ENCODE peak calls at places on chromosomes 6 and 20, in five cellular contexts. One of them, this sample, is unnamed.

GRCh38 chr6:130889423-130889822 is 62.2 kb downstream of the SMLR1 start:
- DNase-seq in tibial nerve: no peak
- DNase-seq in stomach: no peak
- DNase-seq in A549: no peak
- DNase-seq in sigmoid colon: no peak
- DNase-seq in this sample: no peak

GRCh38 chr6:112651239-112651638 is 304.1 kb downstream of the RFPL4B start:
- DNase-seq in tibial nerve: no peak
- DNase-seq in stomach: no peak
- DNase-seq in A549: no peak
- DNase-seq in sigmoid colon: no peak
- DNase-seq in this sample: no peak

GRCh38 chr20:40750541-40750940 is 61.5 kb upstream of the MAFB start:
- DNase-seq in tibial nerve: no peak
- DNase-seq in stomach: no peak
- DNase-seq in A549: no peak
- DNase-seq in sigmoid colon: no peak
- DNase-seq in this sample: no peak

GRCh38 chr6:44312901-44313788 is at the start of gene AARS2:
- DNase-seq in tibial nerve: peak
- DNase-seq in stomach: peak
- DNase-seq in A549: peak
- DNase-seq in sigmoid colon: peak
- DNase-seq in this sample: peak

GRCh38 chr6:11132191-11132590 is 20.7 kb upstream of the ERVFRD-1 start:
- DNase-seq in tibial nerve: no peak
- DNase-seq in stomach: no peak
- DNase-seq in A549: no peak
- DNase-seq in sigmoid colon: no peak
- DNase-seq in this sample: no peak

GRCh38 chr20:38231786-38232130 is 28.8 kb downstream of the KIAA1755 start:
- DNase-seq in tibial nerve: no peak
- DNase-seq in stomach: no peak
- DNase-seq in A549: no peak
- DNase-seq in sigmoid colon: peak
- DNase-seq in this sample: no peak

GRCh38 chr6:107634147-107635057 is 144.5 kb downstream of the SOBP start:
- DNase-seq in tibial nerve: no peak
- DNase-seq in stomach: no peak
- DNase-seq in A549: no peak
- DNase-seq in sigmoid colon: no peak
- DNase-seq in this sample: peak

GRCh38 chr20:29497261-29497671 is 1760.2 kb upstream of the DEFB115 start:
- DNase-seq in tibial nerve: peak
- DNase-seq in stomach: no peak
- DNase-seq in A549: no peak
- DNase-seq in sigmoid colon: no peak
- DNase-seq in this sample: peak

GRCh38 chr6:85041376-85041775 is 277.0 kb upstream of the TBX18 start:
- DNase-seq in tibial nerve: no peak
- DNase-seq in stomach: no peak
- DNase-seq in A549: no peak
- DNase-seq in sigmoid colon: no peak
- DNase-seq in this sample: no peak

GRCh38 chr6:134372603-134373281 is 54.8 kb upstream of the SGK1 start:
- DNase-seq in tibial nerve: peak
- DNase-seq in stomach: peak
- DNase-seq in A549: peak
- DNase-seq in sigmoid colon: peak
- DNase-seq in this sample: no peak

GRCh38 chr6:113530769-113531168 is 326.4 kb upstream of the MARCKS start:
- DNase-seq in tibial nerve: no peak
- DNase-seq in stomach: no peak
- DNase-seq in A549: no peak
- DNase-seq in sigmoid colon: no peak
- DNase-seq in this sample: no peak

GRCh38 chr6:122653094-122653493 is 42.9 kb downstream of the PKIB start:
- DNase-seq in tibial nerve: no peak
- DNase-seq in stomach: no peak
- DNase-seq in A549: no peak
- DNase-seq in sigmoid colon: no peak
- DNase-seq in this sample: no peak

GRCh38 chr6:72422126-72422680 is 199.7 kb upstream of the KCNQ5 start:
- DNase-seq in tibial nerve: no peak
- DNase-seq in stomach: no peak
- DNase-seq in A549: no peak
- DNase-seq in sigmoid colon: no peak
- DNase-seq in this sample: no peak

GRCh38 chr6:158411998-158412397 is 99.7 kb downstream of the TULP4 start:
- DNase-seq in tibial nerve: no peak
- DNase-seq in stomach: no peak
- DNase-seq in A549: no peak
- DNase-seq in sigmoid colon: no peak
- DNase-seq in this sample: no peak

GRCh38 chr6:158003910-158004695 is 22.4 kb downstream of the SYNJ2 start:
- DNase-seq in tibial nerve: no peak
- DNase-seq in stomach: no peak
- DNase-seq in A549: no peak
- DNase-seq in sigmoid colon: no peak
- DNase-seq in this sample: no peak

GRCh38 chr6:161130606-161131005 is 139.0 kb downstream of the MAP3K4 start:
- DNase-seq in tibial nerve: no peak
- DNase-seq in stomach: no peak
- DNase-seq in A549: no peak
- DNase-seq in sigmoid colon: no peak
- DNase-seq in this sample: no peak

GRCh38 chr6:150312395-150312794 is 56.4 kb upstream of the IYD start:
- DNase-seq in tibial nerve: no peak
- DNase-seq in stomach: no peak
- DNase-seq in A549: no peak
- DNase-seq in sigmoid colon: no peak
- DNase-seq in this sample: no peak

GRCh38 chr6:121482004-121482693 is 46.7 kb downstream of the GJA1 start:
- DNase-seq in tibial nerve: no peak
- DNase-seq in stomach: no peak
- DNase-seq in A549: peak
- DNase-seq in sigmoid colon: no peak
- DNase-seq in this sample: no peak

GRCh38 chr6:138765896-138766487 is 7.6 kb upstream of the CCDC28A start:
- DNase-seq in tibial nerve: peak
- DNase-seq in stomach: no peak
- DNase-seq in A549: peak
- DNase-seq in sigmoid colon: no peak
- DNase-seq in this sample: no peak

GRCh38 chr6:168718821-168719475 is 278.0 kb downstream of the SMOC2 start:
- DNase-seq in tibial nerve: no peak
- DNase-seq in stomach: no peak
- DNase-seq in A549: no peak
- DNase-seq in sigmoid colon: no peak
- DNase-seq in this sample: no peak

GRCh38 chr6:90222724-90223198 is 73.9 kb downstream of the BACH2 start:
- DNase-seq in tibial nerve: no peak
- DNase-seq in stomach: no peak
- DNase-seq in A549: peak
- DNase-seq in sigmoid colon: no peak
- DNase-seq in this sample: no peak

GRCh38 chr6:28281288-28282064 is at the start of gene PGBD1:
- DNase-seq in tibial nerve: peak
- DNase-seq in stomach: peak
- DNase-seq in A549: peak
- DNase-seq in sigmoid colon: peak
- DNase-seq in this sample: peak

GRCh38 chr6:27332692-27333641 is 20.9 kb upstream of the POM121L2 start:
- DNase-seq in tibial nerve: no peak
- DNase-seq in stomach: no peak
- DNase-seq in A549: peak
- DNase-seq in sigmoid colon: no peak
- DNase-seq in this sample: peak

GRCh38 chr6:105192707-105193465 is 13.1 kb upstream of the POPDC3 start:
- DNase-seq in tibial nerve: no peak
- DNase-seq in stomach: no peak
- DNase-seq in A549: no peak
- DNase-seq in sigmoid colon: no peak
- DNase-seq in this sample: no peak

GRCh38 chr6:127022297-127022696 is 96.2 kb upstream of the RSPO3 start:
- DNase-seq in tibial nerve: no peak
- DNase-seq in stomach: peak
- DNase-seq in A549: no peak
- DNase-seq in sigmoid colon: peak
- DNase-seq in this sample: no peak

GRCh38 chr6:19599813-19600464 is 237.2 kb upstream of the ID4 start:
- DNase-seq in tibial nerve: no peak
- DNase-seq in stomach: no peak
- DNase-seq in A549: no peak
- DNase-seq in sigmoid colon: no peak
- DNase-seq in this sample: no peak

GRCh38 chr6:136113736-136114173 is 136.4 kb downstream of the MTFR2 start:
- DNase-seq in tibial nerve: peak
- DNase-seq in stomach: no peak
- DNase-seq in A549: no peak
- DNase-seq in sigmoid colon: peak
- DNase-seq in this sample: no peak

GRCh38 chr6:4612636-4613171 is 163.5 kb upstream of the CDYL start:
- DNase-seq in tibial nerve: no peak
- DNase-seq in stomach: no peak
- DNase-seq in A549: no peak
- DNase-seq in sigmoid colon: peak
- DNase-seq in this sample: no peak
- TF ChIP-seq EP300 in tibial nerve: no peak
- TF ChIP-seq EP300 in stomach: no peak
- TF ChIP-seq EP300 in A549: no peak
- TF ChIP-seq EP300 in sigmoid colon: no peak
- TF ChIP-seq EP300 in this sample: no peak

GRCh38 chr20:62822788-62823651 is 6.2 kb downstream of the COL9A3 start:
- DNase-seq in tibial nerve: no peak
- DNase-seq in stomach: peak
- DNase-seq in A549: peak
- DNase-seq in sigmoid colon: no peak
- DNase-seq in this sample: no peak
- H3K27ac ChIP-seq in tibial nerve: peak
- H3K27ac ChIP-seq in stomach: no peak
- H3K27ac ChIP-seq in A549: no peak
- H3K27ac ChIP-seq in sigmoid colon: no peak
- H3K27ac ChIP-seq in this sample: no peak

GRCh38 chr6:166770216-166771116 is 143.4 kb upstream of the RPS6KA2 start:
- DNase-seq in tibial nerve: no peak
- DNase-seq in stomach: no peak
- DNase-seq in A549: no peak
- DNase-seq in sigmoid colon: no peak
- DNase-seq in this sample: no peak
- TF ChIP-seq CTCF in tibial nerve: no peak
- TF ChIP-seq CTCF in stomach: no peak
- TF ChIP-seq CTCF in A549: no peak
- TF ChIP-seq CTCF in sigmoid colon: no peak
- TF ChIP-seq CTCF in this sample: no peak

GRCh38 chr20:4247261-4247660 is 231.9 kb upstream of the RNF24 start:
- DNase-seq in tibial nerve: no peak
- DNase-seq in stomach: no peak
- DNase-seq in A549: no peak
- DNase-seq in sigmoid colon: no peak
- DNase-seq in this sample: no peak

GRCh38 chr20:4246428-4246827 is 231.1 kb upstream of the RNF24 start:
- DNase-seq in tibial nerve: no peak
- DNase-seq in stomach: no peak
- DNase-seq in A549: no peak
- DNase-seq in sigmoid colon: no peak
- DNase-seq in this sample: no peak

GRCh38 chr20:4245542-4245941 is 230.2 kb upstream of the RNF24 start:
- DNase-seq in tibial nerve: no peak
- DNase-seq in stomach: no peak
- DNase-seq in A549: no peak
- DNase-seq in sigmoid colon: no peak
- DNase-seq in this sample: no peak

GRCh38 chr20:4243071-4243470 is 227.7 kb upstream of the RNF24 start:
- DNase-seq in tibial nerve: no peak
- DNase-seq in stomach: no peak
- DNase-seq in A549: no peak
- DNase-seq in sigmoid colon: no peak
- DNase-seq in this sample: no peak

DNA sequence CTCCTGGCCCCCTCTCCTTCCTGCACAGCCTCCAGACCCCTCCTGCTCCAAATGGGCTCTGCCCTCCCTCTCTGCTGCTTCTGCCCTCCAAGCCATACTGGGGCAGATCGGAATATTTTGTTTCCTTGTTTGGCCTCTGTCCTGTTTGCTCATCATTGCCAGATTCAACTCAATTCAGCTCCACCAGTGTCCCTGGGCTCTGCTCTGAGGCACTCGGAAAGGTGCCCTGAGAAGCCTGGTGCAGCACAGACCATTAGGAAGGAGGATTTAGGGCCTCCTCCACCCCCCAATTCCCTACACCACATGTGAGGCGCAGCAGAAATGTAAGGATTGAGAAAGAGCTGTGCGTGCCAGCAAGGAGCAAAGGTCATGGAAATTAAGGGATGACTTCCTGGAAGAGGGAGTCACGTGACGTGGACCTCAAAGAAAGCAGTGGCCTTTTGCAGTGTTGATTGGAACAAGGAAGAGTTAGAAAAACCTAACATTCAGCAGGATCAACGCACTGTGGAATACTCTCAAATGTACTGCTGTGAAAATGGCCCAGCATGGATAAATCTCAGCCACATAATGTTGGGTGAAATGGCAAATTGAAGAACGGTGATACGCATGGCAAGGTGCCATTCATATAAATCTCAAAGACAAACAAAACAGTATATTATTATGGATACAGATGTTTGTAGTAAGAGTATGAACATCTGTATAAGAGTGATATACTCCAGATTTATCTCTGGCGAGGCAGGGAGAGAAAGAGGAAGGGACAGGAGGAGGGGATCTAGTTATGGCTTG is 229.5 kb upstream of the RNF24 start:
- DNase-seq in tibial nerve: no peak
- DNase-seq in stomach: peak
- DNase-seq in A549: peak
- DNase-seq in sigmoid colon: no peak
- DNase-seq in this sample: no peak
- TF ChIP-seq EP300 in tibial nerve: no peak
- TF ChIP-seq EP300 in stomach: no peak
- TF ChIP-seq EP300 in A549: no peak
- TF ChIP-seq EP300 in sigmoid colon: no peak
- TF ChIP-seq EP300 in this sample: no peak

This sample was measured in ovary.